ENCODE peak calls at places on chromosomes 16 and 17, in six cellular contexts. Q, E, P, O, I and W are unnamed samples.

GRCh38 chr17:78284146-78284545 is 52.7 kb downstream of the TMEM235 start:
- DNase-seq in O (no peak), E (no peak), I (no peak), Q (no peak), P (no peak), W (no peak)

GRCh38 chr17:62791235-62792121 is 16.6 kb downstream of the MARCHF10 start:
- DNase-seq in I (no peak), O (no peak), P (no peak), E (no peak), Q (no peak), W (no peak)

GRCh38 chr17:47607481-47607880 is 42.2 kb upstream of the KPNB1 start:
- DNase-seq in P (no peak), Q (no peak), I (no peak), E (no peak), O (no peak), W (no peak)

GRCh38 chr16:50396770-50397525 is 28.2 kb upstream of the BRD7 start:
- DNase-seq in O (peak), Q (no peak), I (no peak), P (no peak), E (no peak), W (no peak)

GRCh38 chr16:89198417-89199240 is 1.7 kb downstream of the SLC22A31 start:
- DNase-seq in Q (no peak), I (no peak), O (no peak), P (no peak), E (no peak), W (no peak)

GRCh38 chr16:84687715-84688114 is 12.1 kb upstream of the USP10 start:
- DNase-seq in E (peak), I (no peak), Q (no peak), O (no peak), P (no peak), W (no peak)

GRCh38 chr17:10614536-10615155 is 42.5 kb downstream of the MYH3 start:
- DNase-seq in E (no peak), O (peak), I (no peak), P (no peak), Q (no peak), W (no peak)

GRCh38 chr17:47201168-47201567 is 8.0 kb upstream of the MYL4 start:
- DNase-seq in O (no peak), P (no peak), Q (no peak), I (no peak), E (no peak), W (no peak)

GRCh38 chr16:65772134-65772732 is 594.3 kb upstream of the CDH5 start:
- DNase-seq in E (no peak), P (no peak), I (no peak), Q (no peak), O (no peak), W (no peak)

GRCh38 chr16:88817785-88818609 is 6.3 kb upstream of the APRT start:
- DNase-seq in E (no peak), Q (no peak), I (no peak), P (no peak), O (no peak), W (no peak)